ENCODE peak calls at places on chromosomes 11 and 22, in six cellular contexts. M is HTR-8/SVneo; V is neuronal stem cell; R is LoVo; Z is stimulated activated CD4-positive, alpha-beta T cell treated with anti-CD3 and anti-CD28 coated beads, TNF-alpha, amount 100 ng/mL, for 24 hours; Q is AG04450. K is an unnamed sample.

GRCh38 chr11:57181678-57182305 is at the start of gene LRRC55:
- DNase-seq in M (no peak), V (no peak), R (no peak), Z (no peak), Q (no peak), K (no peak)

GRCh38 chr11:94740975-94741707 is 27.0 kb upstream of the AMOTL1 start:
- DNase-seq in M (peak; percentile 70), V (peak; percentile 49), R (no peak), Z (no peak), Q (no peak), K (peak; percentile 40)

GRCh38 chr11:64789331-64790204 is 11.2 kb upstream of the SF1 start:
- DNase-seq in M (no peak), V (no peak), R (no peak), Z (no peak), Q (no peak), K (no peak)

GRCh38 chr22:26213826-26214225 is 44.6 kb downstream of the SEZ6L start:
- DNase-seq in M (no peak), V (no peak), R (no peak), Z (no peak), Q (no peak), K (no peak)

GRCh38 chr11:35927730-35928129 is 16.1 kb upstream of the LDLRAD3 start:
- DNase-seq in M (no peak), V (no peak), R (peak; percentile 86), Z (no peak), Q (no peak), K (no peak)

GRCh38 chr22:19213496-19214473 is 35.2 kb upstream of the SLC25A1 start:
- DNase-seq in M (no peak), V (no peak), R (no peak), Z (no peak), Q (peak; percentile 51), K (no peak)

GRCh38 chr11:122095950-122096942 is 19.8 kb downstream of the BLID start:
- DNase-seq in M (no peak), V (no peak), R (no peak), Z (no peak), Q (no peak), K (no peak)

GRCh38 chr11:69637601-69637955 is 3.4 kb upstream of the CCND1 start:
- DNase-seq in M (no peak), V (no peak), R (no peak), Z (no peak), Q (no peak), K (no peak)

GRCh38 chr11:73237471-73238290 is 19.6 kb downstream of the P2RY2 start:
- DNase-seq in M (no peak), V (no peak), R (no peak), Z (no peak), Q (no peak), K (no peak)

GRCh38 chr11:16186680-16187079 is 169.7 kb downstream of the SOX6 start:
- DNase-seq in M (no peak), V (no peak), R (no peak), Z (no peak), Q (no peak), K (no peak)